ENCODE peak calls at places on chromosome 4, in four cellular contexts. Y is H1, M is Panc1, B is SK-N-SH. A is an unnamed sample.
A peak's percentile ranks its signal among the peaks of the same experiment; 100 is the strongest.

GRCh38 chr4:66574145-66574978 is 904.1 kb upstream of the EPHA5 start:
- DNase-seq in Y (no peak), M (no peak), B (no peak), A (no peak)

GRCh38 chr4:150178161-150178560 is 99.9 kb downstream of the DCLK2 start:
- DNase-seq in Y (no peak), M (no peak), B (no peak), A (no peak)

GRCh38 chr4:107823870-107824366 is 814 bp upstream of the SGMS2 start:
- DNase-seq in Y (no peak), M (peak; percentile 47), B (no peak), A (peak; percentile 70)

GRCh38 chr4:99817310-99817885 is 771 bp downstream of the DAPP1 start:
- DNase-seq in Y (no peak), M (no peak), B (no peak), A (no peak)

GRCh38 chr4:79638735-79639134 is 230.7 kb upstream of the GK2 start:
- DNase-seq in Y (no peak), M (no peak), B (no peak), A (no peak)

GRCh38 chr4:109383823-109384222 is 49.8 kb upstream of the SEC24B start:
- DNase-seq in Y (no peak), M (no peak), B (no peak), A (no peak)

GRCh38 chr4:153447175-153447887 is 18.8 kb upstream of the TMEM131L start:
- DNase-seq in Y (no peak), M (no peak), B (no peak), A (no peak)

GRCh38 chr4:156981262-156981661 is 9.7 kb upstream of the PDGFC start:
- DNase-seq in Y (no peak), M (no peak), B (no peak), A (no peak)

GRCh38 chr4:17884063-17884462 is 73.3 kb downstream of the NCAPG start:
- DNase-seq in Y (no peak), M (no peak), B (no peak), A (no peak)

GRCh38 chr4:48968814-48969213 is 17.3 kb upstream of the CWH43 start:
- DNase-seq in Y (no peak), M (no peak), B (no peak), A (no peak)

GRCh38 chr4:77488882-77489281 is 116.7 kb upstream of the CXCL13 start:
- DNase-seq in Y (no peak), M (no peak), B (no peak), A (no peak)

GRCh38 chr4:866068-866760 is 40.3 kb upstream of the CPLX1 start:
- DNase-seq in Y (no peak), M (no peak), B (no peak), A (no peak)

GRCh38 chr4:48343531-48343930 is 2.2 kb downstream of the SLAIN2 start:
- DNase-seq in Y (no peak), M (no peak), B (no peak), A (no peak)

GRCh38 chr4:63620271-63620670 is 789.0 kb downstream of the TECRL start:
- DNase-seq in Y (no peak), M (no peak), B (peak; percentile 50), A (no peak)

GRCh38 chr4:85607624-85608023 is 132.7 kb downstream of the ARHGAP24 start:
- DNase-seq in Y (no peak), M (no peak), B (no peak), A (no peak)

GRCh38 chr4:25861951-25862410 is 807 bp downstream of the SEL1L3 start:
- DNase-seq in Y (peak; percentile 57), M (no peak), B (no peak), A (no peak)

GRCh38 chr4:68984947-68985346 is 33.3 kb upstream of the UGT2A3 start:
- DNase-seq in Y (no peak), M (no peak), B (no peak), A (no peak)

GRCh38 chr4:139988863-139989765 is 164.9 kb downstream of the MAML3 start:
- DNase-seq in Y (no peak), M (peak; percentile 73), B (no peak), A (peak; percentile 82)

DNA sequence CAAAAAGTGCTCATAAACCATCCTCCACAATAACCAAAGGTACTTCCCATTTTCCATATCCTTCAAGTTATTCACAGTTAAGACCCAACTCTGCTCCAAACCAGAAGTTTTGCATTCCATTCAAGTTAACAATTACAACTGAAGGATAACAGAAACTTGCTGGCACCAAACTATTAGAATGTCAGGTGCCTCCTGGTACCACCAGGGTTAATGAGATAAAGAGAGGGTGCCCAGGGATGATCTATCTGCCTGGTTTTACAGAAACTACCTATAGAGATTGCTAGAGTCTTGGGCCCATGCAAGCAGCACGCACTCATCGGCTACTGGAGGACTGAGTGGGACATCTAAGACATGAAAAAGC is 114.6 kb downstream of the RBM47 start:
- DNase-seq in Y (no peak), M (no peak), B (no peak), A (no peak)
- TF ChIP-seq SIN3A in Y (no peak), M (no peak), B (no peak), A (no peak)

DNA sequence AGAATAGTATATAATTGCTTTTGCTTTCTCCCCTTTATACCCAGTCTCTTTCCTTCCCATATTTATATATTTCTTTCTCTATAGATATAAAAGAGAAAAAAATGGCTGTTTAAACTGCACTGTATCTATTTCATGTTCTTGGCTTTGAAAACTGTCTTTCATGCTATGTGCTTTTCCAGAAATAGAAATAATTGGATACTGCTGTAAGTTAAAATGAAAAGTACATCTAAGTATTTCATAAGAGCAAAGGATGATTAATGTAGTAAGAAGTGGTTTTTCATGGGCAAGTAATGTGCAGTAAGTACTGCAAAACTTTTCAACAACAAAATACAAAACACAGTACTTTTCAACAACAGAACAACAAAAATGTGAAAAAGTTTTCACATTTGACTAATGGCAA is 237.9 kb downstream of the SNCA start:
- DNase-seq in Y (no peak), M (no peak), B (no peak), A (no peak)
- TF ChIP-seq SIN3A in Y (no peak), M (no peak), B (no peak), A (no peak)

GRCh38 chr4:184671101-184671500 is 21.6 kb downstream of the PRIMPOL start:
- DNase-seq in Y (no peak), M (no peak), B (no peak), A (no peak)
- TF ChIP-seq SIN3A in Y (no peak), M (no peak), B (no peak), A (no peak)

DNA sequence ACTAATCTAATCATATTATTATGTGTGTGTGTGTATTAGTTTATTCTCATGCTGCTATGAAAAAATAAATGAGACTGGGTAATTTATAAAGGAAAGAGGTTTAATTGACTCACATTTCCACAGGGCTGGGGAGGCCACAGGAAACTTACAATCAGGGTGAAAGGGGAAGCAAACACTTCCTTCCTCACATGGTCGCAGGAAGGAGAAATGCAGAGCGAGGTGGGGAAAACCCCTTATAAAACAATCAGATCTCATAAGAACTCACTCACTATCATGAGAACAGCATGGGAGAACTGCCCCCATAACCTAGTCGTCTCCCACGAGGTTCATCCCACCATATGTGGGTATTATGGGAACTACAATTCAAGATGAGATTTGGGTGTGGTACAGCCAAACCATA is 190.9 kb upstream of the TAPT1 start:
- DNase-seq in Y (no peak), M (no peak), B (no peak), A (no peak)
- TF ChIP-seq SIN3A in Y (no peak), M (no peak), B (no peak), A (no peak)

GRCh38 chr4:54092405-54092759 is 7.6 kb upstream of the GSX2 start:
- DNase-seq in Y (no peak), M (no peak), B (no peak), A (no peak)

GRCh38 chr4:54090804-54091623 is 8.9 kb upstream of the GSX2 start:
- DNase-seq in Y (no peak), M (no peak), B (peak; percentile 77), A (no peak)

GRCh38 chr4:54092800-54093608 is 7.0 kb upstream of the GSX2 start:
- DNase-seq in Y (no peak), M (no peak), B (no peak), A (no peak)

GRCh38 chr4:54090404-54090803 is 9.6 kb upstream of the GSX2 start:
- DNase-seq in Y (no peak), M (no peak), B (no peak), A (no peak)

DNA sequence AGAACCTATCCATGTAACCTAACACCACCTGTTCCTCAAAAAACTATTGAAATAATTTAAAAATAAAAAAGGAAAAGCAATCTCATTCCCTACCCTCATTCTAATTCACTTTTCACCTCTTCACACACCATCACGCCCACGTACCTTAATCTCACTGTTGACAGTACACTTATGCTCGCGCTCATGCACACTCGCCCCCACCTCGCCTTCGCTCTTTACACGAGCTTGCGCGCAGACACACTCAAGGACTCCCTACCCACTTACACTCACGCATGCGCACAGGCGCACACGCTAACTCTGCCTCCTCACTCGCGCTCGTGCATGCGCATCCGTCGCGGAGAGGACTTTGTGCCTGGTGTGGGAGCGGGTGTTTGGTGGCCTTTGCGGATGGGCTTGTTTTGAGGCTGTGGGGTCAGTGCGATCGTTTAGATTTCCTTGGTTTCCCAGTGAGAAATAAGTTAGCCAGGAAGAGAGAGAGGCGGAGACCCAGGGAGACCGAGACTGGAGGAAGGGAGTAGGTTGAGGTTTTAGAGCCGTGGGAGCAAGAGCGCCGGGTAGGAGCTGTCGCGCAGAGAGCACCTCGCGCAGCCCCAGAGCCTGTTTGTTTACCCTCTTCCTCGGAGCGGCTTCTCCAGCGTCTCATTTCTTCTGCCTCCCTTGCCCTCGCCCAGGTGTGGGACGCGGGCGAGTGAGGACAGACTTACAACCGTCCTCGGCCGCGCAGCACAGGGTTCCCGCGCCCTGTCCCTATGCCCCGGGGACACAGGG is 8.1 kb upstream of the GSX2 start:
- DNase-seq in Y (peak; percentile 52), M (no peak), B (peak; percentile 89), A (no peak)
- TF ChIP-seq SIN3A in Y (no peak), M (no peak), B (no peak), A (no peak)

GRCh38 chr4:185127021-185127925 is 15.8 kb upstream of the SLC25A4 start:
- DNase-seq in Y (peak; percentile 77), M (no peak), B (peak; percentile 87), A (no peak)
- TF ChIP-seq SIN3A in Y (peak; percentile 41), M (no peak), B (no peak), A (no peak)

GRCh38 chr4:54959656-54960055 is 165.7 kb downstream of the KDR start:
- DNase-seq in Y (no peak), M (no peak), B (no peak), A (no peak)
- TF ChIP-seq SIN3A in Y (no peak), M (no peak), B (no peak), A (no peak)

GRCh38 chr4:147428583-147428982 is 52.3 kb upstream of the EDNRA start:
- DNase-seq in Y (no peak), M (no peak), B (no peak), A (no peak)
- TF ChIP-seq SIN3A in Y (no peak), M (no peak), B (no peak), A (no peak)